ENCODE peak calls at places on chromosomes 5 and 9, in five cellular contexts. K is tibial artery, W is nephron progenitor cell, L is Calu3, O is Caco-2. H is an unnamed sample.

GRCh38 chr9:96566401-96567202 is 53.0 kb downstream of the CDC14B start:
- DNase-seq in K (peak; percentile 81), W (peak; percentile 76), L (peak; percentile 70), O (peak; percentile 98), H (no peak)

GRCh38 chr9:104802110-104802509 is 38.2 kb downstream of the NIPSNAP3B start:
- DNase-seq in K (no peak), W (no peak), L (no peak), O (no peak), H (no peak)

GRCh38 chr9:94700445-94700844 is 26.1 kb upstream of the AOPEP start:
- DNase-seq in K (no peak), W (no peak), L (no peak), O (peak; percentile 52), H (no peak)

GRCh38 chr5:95565280-95565920 is 10.5 kb downstream of the ARSK start:
- DNase-seq in K (no peak), W (no peak), L (no peak), O (no peak), H (no peak)

GRCh38 chr9:21160178-21160577 is 6.3 kb downstream of the IFNA21 start:
- DNase-seq in K (no peak), W (no peak), L (no peak), O (no peak), H (no peak)

GRCh38 chr9:133103987-133104505 is 17.0 kb downstream of the RALGDS start:
- DNase-seq in K (no peak), W (no peak), L (no peak), O (no peak), H (no peak)

GRCh38 chr9:94611638-94612068 is 18.0 kb upstream of the FBP2 start:
- DNase-seq in K (no peak), W (no peak), L (no peak), O (no peak), H (no peak)

GRCh38 chr9:114317665-114318357 is 5.1 kb upstream of the ORM1 start:
- DNase-seq in K (no peak), W (no peak), L (no peak), O (no peak), H (peak; percentile 82)

GRCh38 chr9:75889577-75889976 is 896 bp upstream of the PCSK5 start:
- DNase-seq in K (peak; percentile 30), W (peak; percentile 40), L (no peak), O (no peak), H (no peak)

GRCh38 chr5:79886940-79887339 is 104.1 kb downstream of the MTX3 start:
- DNase-seq in K (no peak), W (no peak), L (no peak), O (no peak), H (no peak)

GRCh38 chr5:164098536-164098935 is 593.1 kb downstream of the MAT2B start:
- DNase-seq in K (no peak), W (no peak), L (no peak), O (no peak), H (no peak)

GRCh38 chr9:130835441-130836298 is 616 bp downstream of the ABL1 start:
- DNase-seq in K (no peak), W (peak; percentile 60), L (peak; percentile 19), O (peak; percentile 66), H (no peak)

GRCh38 chr9:100281676-100282387 is 70.9 kb downstream of the TEX10 start:
- DNase-seq in K (no peak), W (no peak), L (no peak), O (no peak), H (no peak)

GRCh38 chr5:168407222-168407621 is 79.0 kb upstream of the RARS1 start:
- DNase-seq in K (no peak), W (no peak), L (no peak), O (no peak), H (no peak)

GRCh38 chr5:111083323-111083722 is 8.8 kb upstream of the WDR36 start:
- DNase-seq in K (no peak), W (no peak), L (no peak), O (no peak), H (no peak)

GRCh38 chr5:19235101-19235584 is 752.9 kb downstream of the CDH18 start:
- DNase-seq in K (no peak), W (no peak), L (no peak), O (no peak), H (no peak)

GRCh38 chr9:31839273-31839672 is 545.2 kb upstream of the ACO1 start:
- DNase-seq in K (no peak), W (no peak), L (peak; percentile 6), O (no peak), H (no peak)

GRCh38 chr5:170788626-170789304 is 5.2 kb downstream of the GABRP start:
- DNase-seq in K (no peak), W (no peak), L (no peak), O (no peak), H (no peak)

GRCh38 chr5:139389701-139390638 is at the start of gene MZB1:
- DNase-seq in K (no peak), W (no peak), L (no peak), O (no peak), H (no peak)

DNA sequence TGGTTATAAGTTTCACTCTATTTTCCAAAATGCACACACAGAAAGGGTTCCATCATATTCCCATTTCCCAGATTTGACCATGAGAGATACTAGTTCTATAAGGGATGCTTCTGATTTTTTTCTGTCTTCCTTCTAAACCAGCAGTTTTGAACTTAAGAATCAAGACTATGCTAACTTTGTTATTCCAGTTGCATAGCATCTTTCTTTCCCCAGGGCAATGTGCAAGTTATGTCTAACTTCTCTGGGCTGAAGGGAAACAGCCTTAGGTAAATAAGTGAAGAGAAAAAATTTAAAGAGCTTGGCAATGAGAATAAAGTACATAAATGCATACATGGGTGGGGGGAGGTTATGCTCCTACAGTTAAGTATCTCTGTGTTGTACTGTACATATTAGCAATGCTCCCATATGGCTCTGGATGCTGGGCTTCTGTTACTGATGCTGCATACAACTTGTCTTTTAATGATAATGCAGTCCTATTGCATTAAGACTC is 125.8 kb upstream of the SLC12A2 start:
- DNase-seq in K (no peak), W (no peak), L (no peak), O (no peak), H (no peak)
- TF ChIP-seq CTCF in K (no peak), W (no peak), L (no peak), O (no peak), H (no peak)

GRCh38 chr9:38061326-38061947 is 7.6 kb downstream of the SHB start:
- DNase-seq in K (no peak), W (no peak), L (no peak), O (no peak), H (no peak)

GRCh38 chr9:38060688-38061087 is 8.3 kb downstream of the SHB start:
- DNase-seq in K (no peak), W (no peak), L (no peak), O (no peak), H (no peak)

GRCh38 chr9:38059233-38059936 is 9.6 kb downstream of the SHB start:
- DNase-seq in K (no peak), W (no peak), L (no peak), O (no peak), H (no peak)

GRCh38 chr9:38057416-38058195 is 11.4 kb downstream of the SHB start:
- DNase-seq in K (no peak), W (no peak), L (no peak), O (peak; percentile 17), H (no peak)

GRCh38 chr9:38058452-38059232 is 10.4 kb downstream of the SHB start:
- DNase-seq in K (no peak), W (no peak), L (no peak), O (no peak), H (no peak)
- TF ChIP-seq CTCF in K (no peak), W (no peak), L (no peak), O (no peak), H (no peak)

GRCh38 chr5:91443028-91443427 is 59.9 kb upstream of the ARRDC3 start:
- DNase-seq in K (no peak), W (no peak), L (no peak), O (no peak), H (peak; percentile 23)

GRCh38 chr5:91434348-91434747 is 51.2 kb upstream of the ARRDC3 start:
- DNase-seq in K (no peak), W (no peak), L (no peak), O (no peak), H (no peak)

GRCh38 chr5:91436241-91436640 is 53.1 kb upstream of the ARRDC3 start:
- DNase-seq in K (no peak), W (no peak), L (no peak), O (no peak), H (no peak)

GRCh38 chr5:91441082-91441481 is 58.0 kb upstream of the ARRDC3 start:
- DNase-seq in K (no peak), W (no peak), L (no peak), O (no peak), H (no peak)

DNA sequence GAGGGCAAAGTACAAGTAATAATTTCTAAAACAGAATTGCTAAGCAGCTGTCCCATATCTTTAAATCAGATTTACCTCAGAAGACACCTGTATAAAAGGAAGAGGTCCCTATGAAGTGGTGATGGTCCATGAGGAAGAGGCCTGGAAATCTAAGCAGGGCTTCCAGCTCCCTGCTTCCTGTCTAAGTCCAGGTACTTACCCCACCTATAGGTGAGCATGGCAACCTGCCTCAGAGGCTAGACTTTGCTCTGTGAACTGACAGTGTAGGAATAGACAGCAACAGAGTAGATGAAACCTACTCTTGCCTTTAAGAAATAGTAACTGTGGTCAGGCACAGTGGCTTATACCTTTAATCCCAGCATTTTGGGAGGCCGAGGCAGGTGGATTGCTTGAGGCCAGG is 55.8 kb upstream of the ARRDC3 start:
- DNase-seq in K (no peak), W (no peak), L (peak; percentile 22), O (peak; percentile 38), H (no peak)
- TF ChIP-seq CTCF in K (no peak), W (no peak), L (peak; percentile 23), O (no peak), H (no peak)

GRCh38 chr5:130141689-130142320 is 237.5 kb downstream of the CHSY3 start:
- DNase-seq in K (no peak), W (peak; percentile 35), L (peak; percentile 75), O (peak; percentile 67), H (no peak)
- TF ChIP-seq CTCF in K (peak; percentile 43), W (peak; percentile 49), L (peak; percentile 71), O (peak; percentile 48), H (peak; percentile 83)